ENCODE peak calls at places on chromosome 21, in seven cellular contexts. One of them, this sample, is unnamed.

GRCh38 chr21:45886610-45887026 is 95.0 kb upstream of the COL6A1 start:
- DNase-seq in T follicular helper cell: no peak
- DNase-seq in memory B cell: no peak
- DNase-seq in neural crest cell: no peak
- DNase-seq in GM23248: no peak
- DNase-seq in fibroblast of lung: no peak
- DNase-seq in foreskin keratinocyte: no peak
- DNase-seq in this sample: no peak

GRCh38 chr21:43639470-43640178 is 19.7 kb downstream of the HSF2BP start:
- DNase-seq in neural crest cell: no peak
- DNase-seq in fibroblast of lung: peak; percentile 21
- DNase-seq in memory B cell: no peak
- DNase-seq in GM23248: peak; percentile 81
- DNase-seq in foreskin keratinocyte: peak; percentile 62
- DNase-seq in T follicular helper cell: no peak
- DNase-seq in this sample: no peak

GRCh38 chr21:26587621-26588260 is 14.7 kb upstream of the CYYR1 start:
- DNase-seq in fibroblast of lung: peak; percentile 70
- DNase-seq in neural crest cell: no peak
- DNase-seq in foreskin keratinocyte: peak; percentile 48
- DNase-seq in memory B cell: no peak
- DNase-seq in GM23248: peak; percentile 74
- DNase-seq in T follicular helper cell: no peak
- DNase-seq in this sample: peak; percentile 31

GRCh38 chr21:31395268-31395667 is 51.2 kb upstream of the TIAM1 start:
- DNase-seq in GM23248: no peak
- DNase-seq in neural crest cell: peak; percentile 23
- DNase-seq in fibroblast of lung: no peak
- DNase-seq in T follicular helper cell: no peak
- DNase-seq in memory B cell: no peak
- DNase-seq in foreskin keratinocyte: no peak
- DNase-seq in this sample: no peak

GRCh38 chr21:33543505-33544129 is 779 bp downstream of the SON start:
- DNase-seq in GM23248: peak; percentile 80
- DNase-seq in fibroblast of lung: no peak
- DNase-seq in foreskin keratinocyte: no peak
- DNase-seq in neural crest cell: peak; percentile 72
- DNase-seq in T follicular helper cell: peak; percentile 48
- DNase-seq in memory B cell: no peak
- DNase-seq in this sample: no peak

GRCh38 chr21:34989337-34990151 is 59.6 kb downstream of the RUNX1 start:
- DNase-seq in neural crest cell: no peak
- DNase-seq in memory B cell: no peak
- DNase-seq in foreskin keratinocyte: no peak
- DNase-seq in fibroblast of lung: peak; percentile 75
- DNase-seq in GM23248: peak; percentile 65
- DNase-seq in T follicular helper cell: no peak
- DNase-seq in this sample: no peak

GRCh38 chr21:28193189-28193588 is 799.5 kb downstream of the LTN1 start:
- DNase-seq in foreskin keratinocyte: no peak
- DNase-seq in memory B cell: no peak
- DNase-seq in fibroblast of lung: no peak
- DNase-seq in neural crest cell: no peak
- DNase-seq in GM23248: no peak
- DNase-seq in T follicular helper cell: no peak
- DNase-seq in this sample: no peak

GRCh38 chr21:43866233-43866632 is 1.2 kb downstream of the AGPAT3 start:
- DNase-seq in GM23248: peak; percentile 76
- DNase-seq in neural crest cell: no peak
- DNase-seq in T follicular helper cell: no peak
- DNase-seq in memory B cell: no peak
- DNase-seq in fibroblast of lung: peak; percentile 56
- DNase-seq in foreskin keratinocyte: no peak
- DNase-seq in this sample: no peak

GRCh38 chr21:15144026-15144425 is 79.2 kb upstream of the NRIP1 start:
- DNase-seq in fibroblast of lung: no peak
- DNase-seq in memory B cell: no peak
- DNase-seq in neural crest cell: no peak
- DNase-seq in T follicular helper cell: no peak
- DNase-seq in foreskin keratinocyte: no peak
- DNase-seq in GM23248: no peak
- DNase-seq in this sample: no peak

GRCh38 chr21:42626171-42626570 is 27.2 kb upstream of the PDE9A start:
- DNase-seq in fibroblast of lung: no peak
- DNase-seq in neural crest cell: no peak
- DNase-seq in memory B cell: no peak
- DNase-seq in foreskin keratinocyte: no peak
- DNase-seq in T follicular helper cell: no peak
- DNase-seq in GM23248: no peak
- DNase-seq in this sample: no peak

GRCh38 chr21:40191616-40192015 is 324.4 kb downstream of the PCP4 start:
- DNase-seq in memory B cell: no peak
- DNase-seq in T follicular helper cell: no peak
- DNase-seq in fibroblast of lung: no peak
- DNase-seq in GM23248: no peak
- DNase-seq in neural crest cell: no peak
- DNase-seq in foreskin keratinocyte: no peak
- DNase-seq in this sample: no peak

GRCh38 chr21:45617021-45617930 is 26.2 kb upstream of the PCBP3 start:
- DNase-seq in neural crest cell: no peak
- DNase-seq in fibroblast of lung: no peak
- DNase-seq in GM23248: no peak
- DNase-seq in memory B cell: no peak
- DNase-seq in foreskin keratinocyte: no peak
- DNase-seq in T follicular helper cell: no peak
- DNase-seq in this sample: no peak

GRCh38 chr21:15841856-15842564 is 112.2 kb downstream of the USP25 start:
- DNase-seq in foreskin keratinocyte: no peak
- DNase-seq in fibroblast of lung: peak; percentile 89
- DNase-seq in GM23248: peak; percentile 71
- DNase-seq in T follicular helper cell: no peak
- DNase-seq in neural crest cell: no peak
- DNase-seq in memory B cell: no peak
- DNase-seq in this sample: no peak

GRCh38 chr21:25560151-25560783 is 47.0 kb downstream of the MRPL39 start:
- DNase-seq in fibroblast of lung: no peak
- DNase-seq in T follicular helper cell: no peak
- DNase-seq in memory B cell: no peak
- DNase-seq in foreskin keratinocyte: no peak
- DNase-seq in GM23248: no peak
- DNase-seq in neural crest cell: no peak
- DNase-seq in this sample: no peak

GRCh38 chr21:16650984-16651383 is 861.9 kb upstream of the CXADR start:
- DNase-seq in memory B cell: no peak
- DNase-seq in T follicular helper cell: no peak
- DNase-seq in fibroblast of lung: no peak
- DNase-seq in foreskin keratinocyte: no peak
- DNase-seq in neural crest cell: no peak
- DNase-seq in GM23248: no peak
- DNase-seq in this sample: no peak

GRCh38 chr21:45250914-45251634 is 36.6 kb downstream of the POFUT2 start:
- DNase-seq in neural crest cell: no peak
- DNase-seq in GM23248: no peak
- DNase-seq in foreskin keratinocyte: no peak
- DNase-seq in T follicular helper cell: no peak
- DNase-seq in memory B cell: no peak
- DNase-seq in fibroblast of lung: no peak
- DNase-seq in this sample: no peak

GRCh38 chr21:29299046-29299905 is 554 bp downstream of the BACH1 start:
- DNase-seq in GM23248: peak; percentile 89
- DNase-seq in fibroblast of lung: peak; percentile 63
- DNase-seq in memory B cell: peak; percentile 72
- DNase-seq in foreskin keratinocyte: no peak
- DNase-seq in neural crest cell: peak; percentile 44
- DNase-seq in T follicular helper cell: peak; percentile 57
- DNase-seq in this sample: no peak

GRCh38 chr21:37751268-37751975 is 164.8 kb downstream of the KCNJ6 start:
- DNase-seq in T follicular helper cell: no peak
- DNase-seq in memory B cell: no peak
- DNase-seq in fibroblast of lung: peak; percentile 54
- DNase-seq in GM23248: peak; percentile 8
- DNase-seq in foreskin keratinocyte: no peak
- DNase-seq in neural crest cell: no peak
- DNase-seq in this sample: no peak

GRCh38 chr21:32257952-32258785 is 20.7 kb downstream of the MIS18A start:
- DNase-seq in memory B cell: no peak
- DNase-seq in GM23248: peak; percentile 93
- DNase-seq in T follicular helper cell: no peak
- DNase-seq in foreskin keratinocyte: peak; percentile 18
- DNase-seq in neural crest cell: peak; percentile 65
- DNase-seq in fibroblast of lung: peak; percentile 71
- DNase-seq in this sample: no peak

GRCh38 chr21:41080485-41080884 is 87.5 kb upstream of the BACE2 start:
- DNase-seq in T follicular helper cell: no peak
- DNase-seq in foreskin keratinocyte: no peak
- DNase-seq in GM23248: no peak
- DNase-seq in neural crest cell: no peak
- DNase-seq in fibroblast of lung: no peak
- DNase-seq in memory B cell: no peak
- DNase-seq in this sample: no peak

GRCh38 chr21:36117276-36117675 is 17.6 kb upstream of the CBR3 start:
- DNase-seq in neural crest cell: no peak
- DNase-seq in memory B cell: no peak
- DNase-seq in T follicular helper cell: no peak
- DNase-seq in fibroblast of lung: no peak
- DNase-seq in foreskin keratinocyte: no peak
- DNase-seq in GM23248: no peak
- DNase-seq in this sample: no peak